ENCODE peak calls at places on chromosome 14, in four cellular contexts. F is NCI-H2171 treated with DMSO at 0.1 percent for 48 hours; Y is activated CD8-positive, alpha-beta memory T cell treated with anti-CD3 and anti-CD28 coated beads for 48 hours; I is AG10803. L is an unnamed sample.

GRCh38 chr14:23432946-23433345 is 2.5 kb downstream of the MYH7 start:
- DNase-seq in I (no peak), F (no peak), Y (no peak), L (no peak)

GRCh38 chr14:98593361-98593761 is 678.6 kb downstream of the BCL11B start:
- DNase-seq in F (no peak), Y (no peak), I (no peak), L (no peak)

GRCh38 chr14:57487771-57488170 is 5.9 kb downstream of the CCDC198 start:
- DNase-seq in Y (no peak), I (peak; percentile 25), F (no peak), L (no peak)

GRCh38 chr14:34797747-34798583 is 77.2 kb downstream of the BAZ1A start:
- DNase-seq in Y (no peak), I (no peak), F (no peak), L (peak; percentile 47)

GRCh38 chr14:63192085-63192484 is 12.2 kb upstream of the RHOJ start:
- DNase-seq in Y (no peak), I (no peak), F (no peak), L (no peak)

GRCh38 chr14:28577711-28578131 is 188.9 kb upstream of the FOXG1 start:
- DNase-seq in F (no peak), Y (no peak), I (no peak), L (no peak)

GRCh38 chr14:100155049-100155621 is 4.3 kb downstream of the DEGS2 start:
- DNase-seq in I (no peak), F (peak; percentile 30), Y (no peak), L (peak; percentile 93)

GRCh38 chr14:73759183-73759713 is 45.1 kb upstream of the PNMA1 start:
- DNase-seq in Y (no peak), F (peak; percentile 55), I (peak; percentile 61), L (no peak)

GRCh38 chr14:20515846-20516245 is 10.5 kb downstream of the RNASE10 start:
- DNase-seq in F (no peak), I (peak; percentile 4), Y (no peak), L (no peak)

L was measured in H1.